ENCODE peak calls at places on chromosomes 3 and 15, in seven cellular contexts. G, P, T, S, O, V and H are unnamed samples. For H3K27me3, the result is how much of the 10 kb centered on the place peaks cover.

GRCh38 chr15:62348119-62348518 is 183.0 kb upstream of the C2CD4B start:
- DNase-seq in G (no peak), P (no peak), T (no peak), S (no peak), O (no peak), V (no peak), H (no peak)

GRCh38 chr15:98684441-98684840 is 36.1 kb downstream of the IGF1R start:
- DNase-seq in G (no peak), P (peak), T (no peak), S (no peak), O (no peak), V (no peak), H (peak)

GRCh38 chr15:47813985-47814384 is 96.7 kb downstream of the SEMA6D start:
- DNase-seq in G (no peak), P (no peak), T (no peak), S (no peak), O (no peak), V (no peak), H (no peak)

GRCh38 chr3:126577256-126577655 is 18.5 kb upstream of the C3orf22 start:
- DNase-seq in G (no peak), P (no peak), T (no peak), S (no peak), O (no peak), V (no peak), H (no peak)

GRCh38 chr3:168820748-168821445 is 725.2 kb upstream of the GOLIM4 start:
- DNase-seq in G (no peak), P (no peak), T (no peak), S (no peak), O (no peak), V (no peak), H (no peak)

GRCh38 chr3:180679178-180680096 is at the start of gene CCDC39:
- DNase-seq in G (peak), P (peak), T (peak), S (peak), O (peak), V (peak), H (peak)

GRCh38 chr3:112101946-112102345 is 15.8 kb downstream of the C3orf52 start:
- DNase-seq in G (no peak), P (peak), T (no peak), S (peak), O (no peak), V (no peak), H (peak)

GRCh38 chr3:57281710-57282109 is 10.8 kb downstream of the ASB14 start:
- DNase-seq in G (no peak), P (peak), T (no peak), S (peak), O (no peak), V (no peak), H (no peak)

GRCh38 chr3:36944012-36944640 is 728 bp downstream of the TRANK1 start:
- DNase-seq in G (no peak), P (peak), T (peak), S (no peak), O (no peak), V (peak), H (peak)

GRCh38 chr3:52730681-52731080 is 24.8 kb downstream of the SPCS1 start:
- DNase-seq in G (no peak), P (no peak), T (no peak), S (no peak), O (no peak), V (no peak), H (no peak)

GRCh38 chr3:158768361-158768787 is 33.5 kb upstream of the MFSD1 start:
- DNase-seq in G (peak), P (peak), T (peak), S (peak), O (peak), V (peak), H (peak)

GRCh38 chr15:81296218-81296617 is 27.7 kb downstream of the STARD5 start:
- DNase-seq in G (no peak), P (no peak), T (no peak), S (no peak), O (no peak), V (no peak), H (no peak)

GRCh38 chr15:81298606-81299005 is 25.3 kb downstream of the STARD5 start:
- DNase-seq in G (no peak), P (no peak), T (no peak), S (no peak), O (no peak), V (no peak), H (no peak)

GRCh38 chr15:81296673-81297072 is 27.3 kb downstream of the STARD5 start:
- DNase-seq in G (no peak), P (no peak), T (peak), S (no peak), O (no peak), V (peak), H (no peak)

GRCh38 chr15:81297147-81297572 is 26.8 kb downstream of the STARD5 start:
- DNase-seq in G (no peak), P (peak), T (no peak), S (no peak), O (no peak), V (no peak), H (no peak)

DNA sequence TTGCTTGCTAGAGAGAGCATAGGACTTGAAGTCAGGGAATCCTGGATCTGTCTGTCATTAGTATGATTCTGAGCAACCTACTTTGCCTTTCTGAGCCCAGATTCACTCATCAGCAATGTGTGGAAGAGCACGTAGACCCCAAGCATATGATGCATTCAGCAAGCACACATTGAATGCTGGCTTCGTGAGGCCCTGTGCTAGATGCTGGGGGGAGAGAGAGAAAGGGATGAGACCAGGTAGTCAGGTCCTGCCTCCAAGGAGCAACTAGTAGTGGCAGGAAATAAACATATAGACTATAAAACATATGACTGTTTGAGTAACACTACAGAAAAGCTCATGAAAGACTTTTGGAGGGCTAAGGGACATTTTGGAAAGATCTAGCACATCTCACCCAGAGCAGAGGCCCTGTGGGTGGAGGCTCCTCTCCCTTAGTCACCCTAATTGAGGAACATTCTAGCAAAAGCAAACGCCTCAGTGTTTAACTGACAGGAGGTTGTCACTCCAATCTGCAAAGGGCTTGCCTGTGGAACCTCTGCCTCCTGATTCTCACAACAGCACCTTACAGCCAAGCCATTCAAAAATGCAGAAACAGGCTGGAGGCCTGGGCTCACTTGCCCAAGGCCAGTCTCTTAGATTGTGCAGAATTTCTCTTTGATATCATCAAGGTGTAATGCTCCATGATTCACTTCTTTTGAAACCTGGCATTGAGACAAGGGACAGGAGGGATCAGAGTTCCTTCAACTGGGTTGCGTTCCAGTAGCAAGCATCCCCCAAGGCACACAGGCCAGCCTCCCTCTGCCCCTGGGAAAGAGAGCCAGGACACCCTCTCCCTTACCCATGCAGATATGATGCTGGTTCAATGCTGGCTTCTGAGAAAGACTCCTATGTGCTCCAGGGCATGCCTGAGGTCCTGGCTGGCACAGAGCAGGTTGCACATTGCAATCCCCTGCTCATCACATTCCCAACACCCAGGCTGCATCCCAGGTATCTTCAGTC is 26.1 kb downstream of the STARD5 start:
- DNase-seq in G (no peak), P (peak), T (no peak), S (no peak), O (no peak), V (no peak), H (no peak)
- H3K27ac ChIP-seq in G (no peak), P (peak), T (peak), S (no peak), O (no peak), V (peak), H (no peak)

DNA sequence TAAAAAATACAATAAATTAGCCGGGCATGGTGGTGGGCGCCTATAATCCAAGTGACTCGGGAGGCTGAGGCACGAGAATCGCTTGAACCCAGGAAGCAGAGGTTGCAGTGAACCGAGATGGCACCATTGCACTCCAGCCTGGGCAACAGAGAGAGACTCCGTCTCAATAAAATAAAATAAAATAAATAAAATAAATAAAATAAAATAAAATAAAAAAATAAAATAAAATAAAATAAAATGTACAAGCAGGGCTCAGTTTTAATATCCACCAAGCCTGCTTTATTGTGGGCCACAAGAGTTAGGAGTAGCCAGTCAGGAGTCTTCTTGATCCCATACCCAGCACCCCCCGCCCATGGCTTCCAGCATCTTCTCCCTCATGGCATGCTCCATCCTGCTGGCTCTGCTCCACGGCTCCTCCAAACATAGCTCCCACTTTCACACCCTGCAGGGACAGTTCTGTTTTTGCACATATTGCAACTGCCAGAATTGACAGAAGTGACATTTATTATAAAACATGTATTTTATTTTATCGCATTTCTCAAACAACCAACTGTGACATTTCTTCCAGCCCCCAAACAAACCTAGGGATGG is 42.6 kb upstream of the RGMA start:
- DNase-seq in G (no peak), P (no peak), T (no peak), S (no peak), O (no peak), V (no peak), H (no peak)
- H3K27me3 ChIP-seq in G (under half), P (half or more), T (under half), S (under half), O (under half), V (under half), H (under half)

GRCh38 chr3:16508591-16508995 is 4.9 kb downstream of the RFTN1 start:
- DNase-seq in G (no peak), P (no peak), T (no peak), S (no peak), O (no peak), V (no peak), H (no peak)

GRCh38 chr3:16512435-16513140 is 911 bp downstream of the RFTN1 start:
- DNase-seq in G (no peak), P (no peak), T (peak), S (no peak), O (no peak), V (peak), H (peak)

GRCh38 chr3:16511561-16512434 is 1.7 kb downstream of the RFTN1 start:
- DNase-seq in G (no peak), P (no peak), T (peak), S (peak), O (no peak), V (peak), H (peak)

GRCh38 chr3:16509721-16510619 is 3.5 kb downstream of the RFTN1 start:
- DNase-seq in G (no peak), P (no peak), T (no peak), S (no peak), O (no peak), V (no peak), H (no peak)

DNA sequence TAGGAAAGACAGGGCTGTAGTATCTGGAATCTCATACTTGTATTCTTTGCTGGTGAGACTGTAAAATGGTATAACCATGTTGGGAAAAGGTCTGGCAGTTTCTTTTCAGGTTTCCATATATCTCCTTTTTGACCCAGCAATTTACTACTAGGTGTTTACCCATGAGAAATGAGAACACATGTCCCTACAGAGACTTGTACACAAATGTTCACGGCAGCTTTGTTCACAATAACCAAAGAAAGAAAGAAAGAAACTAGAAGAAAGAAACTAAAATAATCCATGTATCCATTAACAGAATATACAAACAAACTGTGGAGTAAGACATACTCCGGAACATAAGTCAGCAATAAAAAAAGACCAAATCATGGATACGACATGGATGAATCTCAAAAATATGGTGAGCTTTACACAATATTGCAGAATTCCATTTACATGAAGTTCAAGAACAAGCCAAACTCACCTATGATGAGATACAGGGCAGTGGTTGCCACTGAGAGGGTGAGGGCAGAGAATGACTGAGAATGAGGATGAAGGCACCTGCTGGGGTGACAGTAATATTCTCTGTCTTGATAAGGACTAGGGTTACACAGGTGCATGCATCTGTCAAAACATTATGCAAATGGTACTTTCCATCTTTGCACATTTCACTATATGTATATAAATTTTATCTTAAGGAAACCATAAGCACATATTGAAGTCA is 2.7 kb downstream of the RFTN1 start:
- DNase-seq in G (no peak), P (no peak), T (no peak), S (no peak), O (no peak), V (no peak), H (no peak)
- H3K4me3 ChIP-seq in G (no peak), P (no peak), T (peak), S (no peak), O (no peak), V (peak), H (no peak)

GRCh38 chr3:177341766-177342165 is 144.5 kb upstream of the TBL1XR1 start:
- DNase-seq in G (no peak), P (no peak), T (no peak), S (no peak), O (no peak), V (peak), H (no peak)

GRCh38 chr3:177340243-177340830 is 143.1 kb upstream of the TBL1XR1 start:
- DNase-seq in G (no peak), P (peak), T (no peak), S (no peak), O (no peak), V (no peak), H (no peak)

GRCh38 chr3:177345973-177346503 is 148.8 kb upstream of the TBL1XR1 start:
- DNase-seq in G (no peak), P (no peak), T (no peak), S (no peak), O (no peak), V (no peak), H (no peak)

GRCh38 chr3:177345049-177345972 is 148.0 kb upstream of the TBL1XR1 start:
- DNase-seq in G (peak), P (peak), T (peak), S (peak), O (peak), V (peak), H (peak)

DNA sequence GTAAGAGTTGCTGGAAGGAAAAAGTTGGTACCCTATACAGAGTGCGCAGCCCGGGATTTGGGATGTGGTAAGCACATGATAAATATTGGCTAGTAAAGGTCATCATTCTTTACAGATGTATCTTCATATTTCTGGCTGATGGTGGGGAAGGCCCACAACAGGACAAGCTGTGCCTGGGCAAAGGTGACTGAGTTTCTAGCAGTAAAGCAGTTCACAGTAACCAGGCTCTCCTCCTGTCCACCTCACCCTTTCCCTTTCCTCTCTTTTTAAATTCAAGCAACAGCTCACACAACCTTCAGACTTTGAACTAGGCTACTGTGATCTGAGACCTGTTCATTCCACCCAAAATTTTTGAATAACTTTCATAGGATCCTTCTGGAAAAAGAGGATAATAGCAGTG is 145.8 kb upstream of the TBL1XR1 start:
- DNase-seq in G (no peak), P (no peak), T (no peak), S (no peak), O (no peak), V (no peak), H (no peak)
- H3K27ac ChIP-seq in G (peak), P (no peak), T (peak), S (no peak), O (no peak), V (peak), H (no peak)

DNA sequence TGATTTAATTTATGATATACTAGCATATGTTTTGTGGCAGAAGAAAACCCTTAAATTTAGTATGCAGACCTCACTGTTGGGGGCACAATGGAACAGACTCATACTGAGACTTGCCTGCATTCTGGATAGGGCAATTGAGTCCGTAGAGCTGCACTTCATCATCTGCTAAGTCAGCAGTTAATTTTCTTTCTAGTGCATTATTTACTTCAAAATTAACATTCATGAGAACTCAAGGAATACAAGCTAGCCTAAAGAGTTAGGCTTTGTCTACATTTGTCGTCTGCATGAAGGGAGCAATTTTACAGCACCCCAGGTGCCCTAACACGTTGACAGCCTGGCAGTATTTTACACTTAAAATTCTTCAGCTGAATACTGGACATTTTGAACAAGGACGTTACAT is 345.5 kb downstream of the CHL1 start:
- DNase-seq in G (no peak), P (no peak), T (no peak), S (no peak), O (no peak), V (no peak), H (no peak)
- H3K27me3 ChIP-seq in G (under half), P (under half), T (under half), S (under half), O (under half), V (under half), H (under half)